ENCODE peak calls at places on chromosomes 11 and 22, in six cellular contexts. One of them, this sample, is unnamed.

GRCh38 chr11:11963842-11964773 is 44.3 kb downstream of the DKK3 start:
- DNase-seq in effector memory CD4-positive, alpha-beta T cell: no peak
- DNase-seq in tibial nerve: no peak
- DNase-seq in GM04504: no peak
- DNase-seq in left cardiac atrium: no peak
- DNase-seq in B cell: no peak
- DNase-seq in this sample: no peak

GRCh38 chr11:10050561-10050960 is 243.5 kb downstream of the SBF2 start:
- DNase-seq in effector memory CD4-positive, alpha-beta T cell: no peak
- DNase-seq in tibial nerve: no peak
- DNase-seq in GM04504: no peak
- DNase-seq in left cardiac atrium: no peak
- DNase-seq in B cell: no peak
- DNase-seq in this sample: no peak

GRCh38 chr11:129247129-129247528 is 55.0 kb upstream of the ARHGAP32 start:
- DNase-seq in effector memory CD4-positive, alpha-beta T cell: no peak
- DNase-seq in tibial nerve: no peak
- DNase-seq in GM04504: no peak
- DNase-seq in left cardiac atrium: no peak
- DNase-seq in B cell: no peak
- DNase-seq in this sample: no peak

GRCh38 chr11:110347660-110348059 is 51.2 kb upstream of the RDX start:
- DNase-seq in effector memory CD4-positive, alpha-beta T cell: no peak
- DNase-seq in tibial nerve: no peak
- DNase-seq in GM04504: no peak
- DNase-seq in left cardiac atrium: no peak
- DNase-seq in B cell: no peak
- DNase-seq in this sample: no peak

GRCh38 chr11:36741515-36741914 is 143.5 kb upstream of the RAG2 start:
- DNase-seq in effector memory CD4-positive, alpha-beta T cell: no peak
- DNase-seq in tibial nerve: no peak
- DNase-seq in GM04504: no peak
- DNase-seq in left cardiac atrium: no peak
- DNase-seq in B cell: no peak
- DNase-seq in this sample: no peak

GRCh38 chr11:72848846-72849466 is 34.7 kb downstream of the ATG16L2 start:
- DNase-seq in effector memory CD4-positive, alpha-beta T cell: no peak
- DNase-seq in tibial nerve: peak; percentile 64
- DNase-seq in GM04504: no peak
- DNase-seq in left cardiac atrium: peak; percentile 35
- DNase-seq in B cell: no peak
- DNase-seq in this sample: no peak

GRCh38 chr11:123100378-123101085 is 38.6 kb upstream of the HSPA8 start:
- DNase-seq in effector memory CD4-positive, alpha-beta T cell: no peak
- DNase-seq in tibial nerve: peak; percentile 21
- DNase-seq in GM04504: no peak
- DNase-seq in left cardiac atrium: peak; percentile 61
- DNase-seq in B cell: no peak
- DNase-seq in this sample: no peak

GRCh38 chr11:35584321-35584720 is 33.9 kb upstream of the FJX1 start:
- DNase-seq in effector memory CD4-positive, alpha-beta T cell: no peak
- DNase-seq in tibial nerve: no peak
- DNase-seq in GM04504: peak; percentile 36
- DNase-seq in left cardiac atrium: no peak
- DNase-seq in B cell: no peak
- DNase-seq in this sample: no peak

GRCh38 chr22:48746789-48747425 is 1080.8 kb downstream of the BRD1 start:
- DNase-seq in effector memory CD4-positive, alpha-beta T cell: no peak
- DNase-seq in tibial nerve: no peak
- DNase-seq in GM04504: no peak
- DNase-seq in left cardiac atrium: no peak
- DNase-seq in B cell: no peak
- DNase-seq in this sample: no peak

GRCh38 chr11:48022445-48022844 is 42.1 kb downstream of the PTPRJ start:
- DNase-seq in effector memory CD4-positive, alpha-beta T cell: no peak
- DNase-seq in tibial nerve: no peak
- DNase-seq in GM04504: no peak
- DNase-seq in left cardiac atrium: no peak
- DNase-seq in B cell: no peak
- DNase-seq in this sample: no peak

GRCh38 chr11:131065435-131066295 is 149.4 kb upstream of the SNX19 start:
- DNase-seq in effector memory CD4-positive, alpha-beta T cell: no peak
- DNase-seq in tibial nerve: no peak
- DNase-seq in GM04504: no peak
- DNase-seq in left cardiac atrium: no peak
- DNase-seq in B cell: no peak
- DNase-seq in this sample: no peak

GRCh38 chr11:7595016-7595869 is 78.1 kb downstream of the CYB5R2 start:
- DNase-seq in effector memory CD4-positive, alpha-beta T cell: no peak
- DNase-seq in tibial nerve: no peak
- DNase-seq in GM04504: no peak
- DNase-seq in left cardiac atrium: no peak
- DNase-seq in B cell: no peak
- DNase-seq in this sample: no peak

GRCh38 chr11:2290351-2290841 is 11.3 kb downstream of the C11orf21 start:
- DNase-seq in effector memory CD4-positive, alpha-beta T cell: no peak
- DNase-seq in tibial nerve: no peak
- DNase-seq in GM04504: no peak
- DNase-seq in left cardiac atrium: no peak
- DNase-seq in B cell: no peak
- DNase-seq in this sample: no peak

GRCh38 chr11:69943506-69943905 is 124.3 kb upstream of the FGF3 start:
- DNase-seq in effector memory CD4-positive, alpha-beta T cell: no peak
- DNase-seq in tibial nerve: no peak
- DNase-seq in GM04504: no peak
- DNase-seq in left cardiac atrium: no peak
- DNase-seq in B cell: no peak
- DNase-seq in this sample: no peak

GRCh38 chr11:134132808-134133207 is 63.9 kb downstream of the JAM3 start:
- DNase-seq in effector memory CD4-positive, alpha-beta T cell: no peak
- DNase-seq in tibial nerve: no peak
- DNase-seq in GM04504: no peak
- DNase-seq in left cardiac atrium: no peak
- DNase-seq in B cell: no peak
- DNase-seq in this sample: no peak

GRCh38 chr22:46654927-46655595 is 34.9 kb downstream of the GRAMD4 start:
- DNase-seq in effector memory CD4-positive, alpha-beta T cell: no peak
- DNase-seq in tibial nerve: no peak
- DNase-seq in GM04504: no peak
- DNase-seq in left cardiac atrium: no peak
- DNase-seq in B cell: no peak
- DNase-seq in this sample: no peak

GRCh38 chr22:26428515-26429457 is at the start of gene ASPHD2:
- DNase-seq in effector memory CD4-positive, alpha-beta T cell: peak; percentile 78
- DNase-seq in tibial nerve: peak; percentile 23
- DNase-seq in GM04504: peak; percentile 23
- DNase-seq in left cardiac atrium: peak; percentile 70
- DNase-seq in B cell: peak; percentile 96
- DNase-seq in this sample: no peak

GRCh38 chr22:29580200-29580810 is 608 bp downstream of the NIPSNAP1 start:
- DNase-seq in effector memory CD4-positive, alpha-beta T cell: no peak
- DNase-seq in tibial nerve: no peak
- DNase-seq in GM04504: no peak
- DNase-seq in left cardiac atrium: no peak
- DNase-seq in B cell: peak; percentile 42
- DNase-seq in this sample: no peak

GRCh38 chr11:12042215-12042676 is 33.8 kb upstream of the DKK3 start:
- DNase-seq in effector memory CD4-positive, alpha-beta T cell: no peak
- DNase-seq in tibial nerve: no peak
- DNase-seq in GM04504: peak; percentile 95
- DNase-seq in left cardiac atrium: no peak
- DNase-seq in B cell: no peak
- DNase-seq in this sample: peak; percentile 98

GRCh38 chr11:57131080-57131790 is 50.5 kb upstream of the LRRC55 start:
- DNase-seq in effector memory CD4-positive, alpha-beta T cell: no peak
- DNase-seq in tibial nerve: peak; percentile 13
- DNase-seq in GM04504: no peak
- DNase-seq in left cardiac atrium: peak; percentile 33
- DNase-seq in B cell: no peak
- DNase-seq in this sample: no peak

GRCh38 chr22:39471421-39472141 is 14.8 kb downstream of the MGAT3 start:
- DNase-seq in effector memory CD4-positive, alpha-beta T cell: no peak
- DNase-seq in tibial nerve: no peak
- DNase-seq in GM04504: no peak
- DNase-seq in left cardiac atrium: peak; percentile 46
- DNase-seq in B cell: peak; percentile 52
- DNase-seq in this sample: no peak

GRCh38 chr11:44030276-44030932 is 17.4 kb upstream of the ACCSL start:
- DNase-seq in effector memory CD4-positive, alpha-beta T cell: no peak
- DNase-seq in tibial nerve: no peak
- DNase-seq in GM04504: peak; percentile 28
- DNase-seq in left cardiac atrium: peak; percentile 56
- DNase-seq in B cell: no peak
- DNase-seq in this sample: no peak

GRCh38 chr22:33105501-33105911 is 47.3 kb upstream of the SYN3 start:
- DNase-seq in effector memory CD4-positive, alpha-beta T cell: no peak
- DNase-seq in tibial nerve: no peak
- DNase-seq in GM04504: no peak
- DNase-seq in left cardiac atrium: no peak
- DNase-seq in B cell: no peak
- DNase-seq in this sample: no peak

GRCh38 chr11:63510360-63511130 is 4.7 kb downstream of the LGALS12 start:
- DNase-seq in effector memory CD4-positive, alpha-beta T cell: no peak
- DNase-seq in tibial nerve: peak; percentile 52
- DNase-seq in GM04504: no peak
- DNase-seq in left cardiac atrium: peak; percentile 49
- DNase-seq in B cell: no peak
- DNase-seq in this sample: no peak

GRCh38 chr22:37157516-37158289 is 8.0 kb upstream of the IL2RB start:
- DNase-seq in effector memory CD4-positive, alpha-beta T cell: no peak
- DNase-seq in tibial nerve: no peak
- DNase-seq in GM04504: no peak
- DNase-seq in left cardiac atrium: no peak
- DNase-seq in B cell: no peak
- DNase-seq in this sample: no peak

GRCh38 chr11:126607776-126608625 is 252.5 kb downstream of the ST3GAL4 start:
- DNase-seq in effector memory CD4-positive, alpha-beta T cell: no peak
- DNase-seq in tibial nerve: no peak
- DNase-seq in GM04504: no peak
- DNase-seq in left cardiac atrium: no peak
- DNase-seq in B cell: no peak
- DNase-seq in this sample: no peak

GRCh38 chr22:41263704-41264103 is 22.3 kb downstream of the RANGAP1 start:
- DNase-seq in effector memory CD4-positive, alpha-beta T cell: no peak
- DNase-seq in tibial nerve: no peak
- DNase-seq in GM04504: no peak
- DNase-seq in left cardiac atrium: no peak
- DNase-seq in B cell: no peak
- DNase-seq in this sample: no peak

GRCh38 chr11:19867064-19867463 is 154.4 kb downstream of the NAV2 start:
- DNase-seq in effector memory CD4-positive, alpha-beta T cell: no peak
- DNase-seq in tibial nerve: no peak
- DNase-seq in GM04504: no peak
- DNase-seq in left cardiac atrium: no peak
- DNase-seq in B cell: no peak
- DNase-seq in this sample: no peak

GRCh38 chr11:64729851-64730382 is 6.9 kb upstream of the NRXN2 start:
- DNase-seq in effector memory CD4-positive, alpha-beta T cell: no peak
- DNase-seq in tibial nerve: no peak
- DNase-seq in GM04504: no peak
- DNase-seq in left cardiac atrium: no peak
- DNase-seq in B cell: no peak
- DNase-seq in this sample: no peak

GRCh38 chr22:28942801-28943500 is 59.6 kb downstream of the ZNRF3 start:
- DNase-seq in effector memory CD4-positive, alpha-beta T cell: no peak
- DNase-seq in tibial nerve: no peak
- DNase-seq in GM04504: no peak
- DNase-seq in left cardiac atrium: no peak
- DNase-seq in B cell: no peak
- DNase-seq in this sample: no peak

GRCh38 chr11:119361056-119361787 is 14.7 kb upstream of the MFRP start:
- DNase-seq in effector memory CD4-positive, alpha-beta T cell: no peak
- DNase-seq in tibial nerve: no peak
- DNase-seq in GM04504: peak; percentile 33
- DNase-seq in left cardiac atrium: peak; percentile 69
- DNase-seq in B cell: no peak
- DNase-seq in this sample: no peak

GRCh38 chr11:11056316-11056715 is 198.5 kb upstream of the ZBED5 start:
- DNase-seq in effector memory CD4-positive, alpha-beta T cell: no peak
- DNase-seq in tibial nerve: no peak
- DNase-seq in GM04504: no peak
- DNase-seq in left cardiac atrium: no peak
- DNase-seq in B cell: no peak
- DNase-seq in this sample: no peak

GRCh38 chr11:19728436-19728835 is 15.8 kb downstream of the NAV2 start:
- DNase-seq in effector memory CD4-positive, alpha-beta T cell: no peak
- DNase-seq in tibial nerve: no peak
- DNase-seq in GM04504: peak; percentile 56
- DNase-seq in left cardiac atrium: no peak
- DNase-seq in B cell: no peak
- DNase-seq in this sample: peak; percentile 59

GRCh38 chr22:50057292-50057867 is 718 bp downstream of the TTLL8 start:
- DNase-seq in effector memory CD4-positive, alpha-beta T cell: no peak
- DNase-seq in tibial nerve: no peak
- DNase-seq in GM04504: no peak
- DNase-seq in left cardiac atrium: no peak
- DNase-seq in B cell: no peak
- DNase-seq in this sample: no peak

GRCh38 chr22:23837496-23837859 is 1.3 kb downstream of the DERL3 start:
- DNase-seq in effector memory CD4-positive, alpha-beta T cell: no peak
- DNase-seq in tibial nerve: no peak
- DNase-seq in GM04504: no peak
- DNase-seq in left cardiac atrium: no peak
- DNase-seq in B cell: no peak
- DNase-seq in this sample: no peak

GRCh38 chr11:18013790-18014507 is 1.1 kb upstream of the SERGEF start:
- DNase-seq in effector memory CD4-positive, alpha-beta T cell: no peak
- DNase-seq in tibial nerve: no peak
- DNase-seq in GM04504: no peak
- DNase-seq in left cardiac atrium: no peak
- DNase-seq in B cell: no peak
- DNase-seq in this sample: no peak

This sample was measured in AG04449.